ENCODE peak calls at places on chromosomes 6 and 20, in eight cellular contexts. G is T-cell; W is pancreas; K is NCI-H1105; P is CD8-positive, alpha-beta memory T cell; J is stimulated activated CD4-positive, alpha-beta T cell treated with anti-CD3 and anti-CD28 coated beads, Interleukin-4, amount 100 ng/mL, for 24 hours; R is fibroblast of the aortic adventitia; V is NCI-H69. Y is an unnamed sample.

GRCh38 chr6:33908025-33908424 is 104.2 kb upstream of the MLN start:
- DNase-seq in K (no peak), V (no peak), W (no peak), R (no peak), J (no peak), G (no peak), P (no peak), Y (no peak)

GRCh38 chr6:14382381-14383236 is 265.0 kb downstream of the CD83 start:
- DNase-seq in K (no peak), G (no peak), R (no peak), P (no peak), J (no peak), W (no peak), V (peak), Y (no peak)

GRCh38 chr6:28269492-28269891 is 2.5 kb downstream of the ZSCAN26 start:
- DNase-seq in J (peak), R (peak), K (no peak), W (no peak), G (no peak), P (no peak), V (no peak), Y (no peak)

GRCh38 chr6:52663120-52663934 is 7.6 kb upstream of the TMEM14A start:
- DNase-seq in W (peak), V (peak), J (peak), R (peak), K (peak), P (peak), G (peak), Y (peak)

GRCh38 chr6:151493495-151494234 is at the start of gene CCDC170:
- DNase-seq in K (peak), R (no peak), V (peak), W (peak), G (no peak), J (no peak), P (no peak), Y (no peak)

GRCh38 chr6:148325316-148326068 is 17.1 kb upstream of the SASH1 start:
- DNase-seq in G (no peak), K (no peak), J (no peak), P (no peak), R (no peak), V (no peak), W (no peak), Y (no peak)

GRCh38 chr6:12148841-12149240 is 136.7 kb downstream of the HIVEP1 start:
- DNase-seq in W (no peak), J (no peak), P (no peak), G (no peak), V (no peak), K (no peak), R (no peak), Y (no peak)

GRCh38 chr6:10837009-10837691 is 1.2 kb downstream of the MAK start:
- DNase-seq in W (peak), G (no peak), R (peak), J (no peak), V (peak), K (no peak), P (no peak), Y (no peak)

GRCh38 chr20:24958506-24959385 is 9.7 kb downstream of the CST7 start:
- DNase-seq in P (no peak), V (no peak), K (no peak), W (peak), R (no peak), G (no peak), J (no peak), Y (no peak)

GRCh38 chr6:90274481-90275030 is 22.1 kb downstream of the BACH2 start:
- DNase-seq in K (no peak), R (no peak), W (no peak), V (no peak), J (peak), P (peak), G (peak), Y (no peak)

GRCh38 chr6:3861424-3861823 is 12.3 kb downstream of the FAM50B start:
- DNase-seq in P (no peak), G (no peak), R (no peak), V (no peak), K (no peak), J (no peak), W (no peak), Y (no peak)

GRCh38 chr20:59526242-59527225 is 77.8 kb upstream of the PHACTR3 start:
- DNase-seq in R (no peak), V (peak), W (no peak), P (no peak), J (no peak), K (no peak), G (no peak), Y (no peak)

GRCh38 chr6:33688451-33689147 is 22.9 kb downstream of the UQCC2 start:
- DNase-seq in P (no peak), V (no peak), G (no peak), R (no peak), K (no peak), J (no peak), W (no peak), Y (no peak)

GRCh38 chr6:54335871-54336270 is 27.6 kb downstream of the TINAG start:
- DNase-seq in R (peak), G (no peak), V (no peak), K (no peak), P (no peak), W (no peak), J (no peak), Y (no peak)

GRCh38 chr6:161838306-161839035 is 564.6 kb upstream of the AGPAT4 start:
- DNase-seq in J (no peak), R (no peak), P (no peak), W (no peak), V (peak), K (no peak), G (no peak), Y (no peak)

GRCh38 chr6:119134752-119135151 is 56.3 kb upstream of the FAM184A start:
- DNase-seq in P (no peak), R (no peak), V (no peak), W (no peak), K (no peak), G (no peak), J (no peak), Y (no peak)

GRCh38 chr20:34163316-34163715 is 51.3 kb upstream of the EIF2S2 start:
- DNase-seq in P (no peak), W (no peak), J (no peak), K (peak), V (peak), G (no peak), R (no peak), Y (no peak)

GRCh38 chr6:128323011-128323410 is 197.4 kb downstream of the PTPRK start:
- DNase-seq in R (no peak), P (no peak), J (no peak), W (no peak), G (no peak), K (no peak), V (no peak), Y (no peak)

GRCh38 chr6:157982297-157982579 is 575 bp downstream of the SYNJ2 start:
- DNase-seq in K (no peak), R (peak), P (no peak), W (peak), G (no peak), J (peak), V (peak), Y (no peak)

GRCh38 chr6:329888-330691 is 37.8 kb downstream of the DUSP22 start:
- DNase-seq in R (no peak), P (no peak), K (no peak), V (no peak), W (no peak), G (no peak), J (no peak), Y (no peak)

GRCh38 chr6:111482236-111482958 is 621 bp downstream of the REV3L start:
- DNase-seq in P (no peak), R (peak), K (no peak), G (peak), J (peak), W (peak), V (peak), Y (peak)

GRCh38 chr20:33609504-33609903 is 52.6 kb upstream of the C20orf144 start:
- DNase-seq in P (no peak), G (no peak), V (no peak), K (no peak), W (no peak), J (no peak), R (no peak), Y (no peak)

GRCh38 chr6:156976144-156977088 is 199.2 kb downstream of the ARID1B start:
- DNase-seq in J (no peak), R (peak), P (peak), G (no peak), K (peak), V (peak), W (no peak), Y (peak)

GRCh38 chr6:156918647-156919046 is 141.5 kb downstream of the ARID1B start:
- DNase-seq in K (no peak), W (no peak), V (no peak), J (no peak), R (no peak), P (no peak), G (no peak), Y (no peak)

GRCh38 chr6:93779086-93779858 is 359.9 kb upstream of the EPHA7 start:
- DNase-seq in P (no peak), W (no peak), J (no peak), R (peak), K (no peak), V (peak), G (no peak), Y (no peak)

GRCh38 chr6:132045877-132046276 is 94.7 kb upstream of the CCN2 start:
- DNase-seq in V (no peak), W (no peak), G (no peak), K (no peak), R (no peak), J (no peak), P (no peak), Y (no peak)

GRCh38 chr20:50208085-50208491 is 17.5 kb downstream of the CEBPB start:
- DNase-seq in W (no peak), R (no peak), P (no peak), V (no peak), J (no peak), K (no peak), G (no peak), Y (no peak)

GRCh38 chr20:46220808-46221207 is 87.5 kb downstream of the CDH22 start:
- DNase-seq in K (peak), W (no peak), P (no peak), G (no peak), R (no peak), J (no peak), V (peak), Y (peak)

GRCh38 chr6:35496036-35496850 is 636 bp downstream of the TEAD3 start:
- DNase-seq in J (no peak), V (no peak), K (no peak), P (no peak), R (peak), W (no peak), G (no peak), Y (no peak)

GRCh38 chr6:134627707-134628106 is 309.8 kb upstream of the SGK1 start:
- DNase-seq in W (no peak), K (no peak), J (no peak), R (no peak), G (no peak), P (no peak), V (no peak), Y (no peak)

GRCh38 chr6:151284431-151285060 is 44.8 kb downstream of the AKAP12 start:
- DNase-seq in V (no peak), P (no peak), J (no peak), R (no peak), K (no peak), G (no peak), W (no peak), Y (no peak)

GRCh38 chr6:130625825-130626500 is 201.2 kb upstream of the SMLR1 start:
- DNase-seq in J (no peak), G (no peak), V (peak), K (no peak), R (peak), W (no peak), P (no peak), Y (no peak)

GRCh38 chr6:130517444-130517931 is 151.7 kb downstream of the TMEM200A start:
- DNase-seq in W (no peak), J (peak), G (no peak), P (no peak), R (no peak), V (no peak), K (no peak), Y (peak)

GRCh38 chr20:9112541-9113515 is 43.9 kb downstream of the PLCB4 start:
- DNase-seq in V (peak), J (no peak), K (no peak), R (peak), G (no peak), W (no peak), P (no peak), Y (no peak)

GRCh38 chr6:170260686-170261085 is 30.2 kb downstream of the DLL1 start:
- DNase-seq in V (peak), G (no peak), K (no peak), W (no peak), J (no peak), R (no peak), P (no peak), Y (peak)

GRCh38 chr20:59013959-59014608 is 5.1 kb upstream of the TUBB1 start:
- DNase-seq in J (no peak), V (no peak), G (no peak), W (no peak), R (peak), K (no peak), P (peak), Y (no peak)

GRCh38 chr20:25051386-25052155 is 6.4 kb downstream of the ACSS1 start:
- DNase-seq in J (no peak), G (no peak), W (no peak), R (no peak), K (no peak), V (no peak), P (no peak), Y (no peak)

GRCh38 chr6:79630883-79631799 is at the start of gene SH3BGRL2:
- DNase-seq in W (peak), J (peak), V (peak), G (no peak), R (peak), K (peak), P (peak), Y (peak)

Y was measured in NCI-H1436.